ENCODE peak calls at places on chromosomes 7 and 10, in four cellular contexts. E, N, H and Y are unnamed samples.

GRCh38 chr7:151060416-151061234 is 1.2 kb downstream of the SLC4A2 start:
- DNase-seq in H (peak; percentile 64), N (peak; percentile 26), E (no peak), Y (no peak)

GRCh38 chr10:44473146-44473545 is 88.2 kb upstream of the CXCL12 start:
- DNase-seq in E (no peak), N (no peak), H (no peak), Y (no peak)

GRCh38 chr10:97059872-97060205 is 125.9 kb downstream of the SLIT1 start:
- DNase-seq in H (no peak), N (no peak), E (no peak), Y (no peak)

GRCh38 chr10:73768881-73769280 is 13.0 kb upstream of the CHCHD1 start:
- DNase-seq in N (peak; percentile 81), H (no peak), E (no peak), Y (peak; percentile 53)

GRCh38 chr10:27998178-27998953 is 513 bp downstream of the ODAD2 start:
- DNase-seq in N (no peak), E (peak; percentile 44), H (no peak), Y (no peak)

GRCh38 chr7:95396136-95397032 is at the start of gene PON3:
- DNase-seq in H (no peak), E (peak; percentile 38), N (no peak), Y (no peak)

GRCh38 chr7:101486056-101486763 is 123.5 kb downstream of the COL26A1 start:
- DNase-seq in H (no peak), N (no peak), E (no peak), Y (no peak)

GRCh38 chr10:35574924-35575352 is 30.2 kb upstream of the GJD4 start:
- DNase-seq in N (no peak), H (peak; percentile 80), E (no peak), Y (no peak)

GRCh38 chr10:90168244-90168643 is 466.9 kb downstream of the KIF20B start:
- DNase-seq in E (no peak), N (no peak), H (no peak), Y (no peak)

GRCh38 chr10:29386347-29386999 is 97.6 kb downstream of the LYZL1 start:
- DNase-seq in N (peak; percentile 35), E (peak; percentile 45), H (peak; percentile 44), Y (peak; percentile 54)

GRCh38 chr7:136071106-136071505 is 93.9 kb upstream of the MTPN start:
- DNase-seq in H (no peak), N (no peak), E (no peak), Y (no peak)

GRCh38 chr10:110802551-110803238 is 69.0 kb upstream of the PDCD4 start:
- DNase-seq in N (peak; percentile 60), H (peak; percentile 70), E (peak; percentile 34), Y (peak; percentile 79)

GRCh38 chr10:72690071-72690755 is 1.7 kb upstream of the MCU start:
- DNase-seq in E (no peak), H (no peak), N (no peak), Y (no peak)

GRCh38 chr7:63876707-63877322 is 121.8 kb upstream of the ZNF722 start:
- DNase-seq in E (no peak), H (no peak), N (no peak), Y (no peak)

GRCh38 chr10:58291538-58292174 is 22.7 kb downstream of the CISD1 start:
- DNase-seq in H (peak; percentile 82), N (peak; percentile 70), E (peak; percentile 57), Y (peak; percentile 64)

GRCh38 chr7:26181474-26182227 is 18.9 kb downstream of the HNRNPA2B1 start:
- DNase-seq in H (no peak), N (no peak), E (no peak), Y (no peak)

GRCh38 chr7:69962077-69962855 is 364.0 kb downstream of the AUTS2 start:
- DNase-seq in E (peak; percentile 14), H (peak; percentile 8), N (no peak), Y (no peak)

GRCh38 chr7:106736508-106737201 is 75.7 kb upstream of the CCDC71L start:
- DNase-seq in E (peak; percentile 92), H (peak; percentile 90), N (peak; percentile 57), Y (peak; percentile 83)

GRCh38 chr7:77833136-77833535 is 34.6 kb downstream of the PHTF2 start:
- DNase-seq in H (no peak), N (no peak), E (no peak), Y (no peak)

GRCh38 chr10:49076741-49077521 is 38.4 kb downstream of the VSTM4 start:
- DNase-seq in E (peak; percentile 79), H (no peak), N (peak; percentile 54), Y (peak; percentile 69)

GRCh38 chr10:42553064-42553407 is 85.3 kb downstream of the ZNF33B start:
- DNase-seq in E (no peak), N (no peak), H (no peak), Y (no peak)

DNA sequence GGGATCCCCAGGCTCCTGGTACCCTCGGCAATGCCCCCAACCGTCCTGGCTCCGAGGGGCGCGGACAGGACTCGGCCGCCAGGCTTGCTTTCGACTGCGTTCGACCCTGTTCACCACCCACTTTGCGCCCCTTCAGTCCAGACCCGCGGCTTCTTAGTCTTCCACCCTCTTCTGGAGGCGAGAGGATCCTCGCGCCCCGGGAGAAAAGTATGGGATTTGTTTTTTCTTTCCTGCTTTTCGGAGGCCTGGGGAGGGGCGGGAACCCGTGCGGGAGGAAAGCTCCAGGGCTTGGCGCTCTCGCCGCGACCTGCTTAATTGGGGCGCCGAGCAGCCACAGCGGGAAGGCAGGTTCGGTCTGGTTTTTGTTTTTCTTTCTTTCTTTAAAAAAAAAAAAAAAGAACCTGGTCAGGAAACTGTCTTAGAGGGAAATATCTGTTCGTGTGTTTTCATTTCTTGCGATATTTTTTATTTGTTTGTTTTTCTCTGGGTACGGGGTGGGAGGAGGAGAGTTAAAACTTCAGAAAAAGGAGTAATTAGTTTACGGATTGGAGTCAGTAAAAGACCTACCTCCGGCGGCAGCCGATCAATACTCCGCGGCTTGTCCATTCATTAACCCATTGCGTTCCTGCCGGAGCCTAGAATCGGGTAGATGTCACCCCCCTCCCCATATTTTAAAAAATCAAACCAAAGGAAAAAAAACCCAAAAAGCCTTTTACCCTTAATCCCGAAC is 1.6 kb downstream of the EMX2 start:
- DNase-seq in E (no peak), H (no peak), N (no peak), Y (no peak)
- H3K4me3 ChIP-seq in E (no peak overlapping the region), H (peak overlapping the region; percentile 55), N (no peak overlapping the region), Y (no peak overlapping the region)

GRCh38 chr10:17229967-17230682 is 2.1 kb downstream of the VIM start:
- DNase-seq in N (peak; percentile 92), H (peak; percentile 80), E (peak; percentile 93), Y (peak; percentile 93)
- TF ChIP-seq CTCF in N (no peak), H (no peak), E (no peak), Y (no peak)

DNA sequence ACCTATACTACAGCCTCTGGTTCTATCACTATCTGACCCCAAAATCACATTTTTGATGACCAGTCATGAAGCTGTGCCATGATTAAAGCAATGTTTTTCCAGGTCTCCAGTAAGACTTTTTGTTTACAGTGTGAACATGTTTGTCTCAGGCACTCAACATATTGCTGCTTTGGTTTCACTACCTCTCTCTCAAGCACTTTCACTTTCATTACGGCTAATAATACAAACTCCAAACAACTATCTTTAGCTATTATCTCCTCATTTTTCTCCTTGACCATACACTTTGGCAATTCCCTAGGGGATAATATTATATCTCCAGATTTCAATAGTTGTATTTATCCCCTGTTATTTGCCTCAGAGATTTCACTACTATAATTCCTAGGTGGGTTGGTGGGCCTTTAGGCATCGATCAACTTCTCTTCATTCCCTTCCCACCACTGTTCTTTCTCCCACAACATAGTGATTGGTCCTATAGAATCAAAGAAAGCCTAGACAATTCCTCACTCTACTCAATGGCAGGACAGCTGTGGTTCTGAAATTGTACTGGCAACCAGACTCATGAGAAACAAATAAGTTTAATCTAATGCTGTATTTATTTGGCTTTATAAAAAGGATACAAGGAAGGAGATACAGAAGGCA is 261.4 kb upstream of the ZWINT start:
- DNase-seq in N (peak; percentile 65), H (peak; percentile 1), E (peak; percentile 47), Y (peak; percentile 54)
- H3K4me3 ChIP-seq in N (peak overlapping the region; percentile 46), H (peak overlapping the region; percentile 17), E (no peak overlapping the region), Y (peak overlapping the region; percentile 15)

GRCh38 chr7:143296686-143297085 is 8.5 kb downstream of the CASP2 start:
- DNase-seq in N (no peak), H (no peak), E (no peak), Y (no peak)

GRCh38 chr7:143303733-143304132 is 12.2 kb upstream of the CLCN1 start:
- DNase-seq in N (no peak), E (no peak), H (no peak), Y (no peak)

GRCh38 chr7:143300959-143301617 is 12.9 kb downstream of the CASP2 start:
- DNase-seq in H (no peak), N (no peak), E (no peak), Y (no peak)

GRCh38 chr7:143299346-143299745 is 11.2 kb downstream of the CASP2 start:
- DNase-seq in E (no peak), N (no peak), H (no peak), Y (no peak)

GRCh38 chr7:143299840-143300239 is 11.7 kb downstream of the CASP2 start:
- DNase-seq in N (peak; percentile 55), E (peak; percentile 40), H (no peak), Y (peak; percentile 28)
- TF ChIP-seq CTCF in N (peak; percentile 87), E (peak; percentile 64), H (peak; percentile 62), Y (peak; percentile 48)

GRCh38 chr10:3829193-3830050 is 44.4 kb upstream of the KLF6 start:
- DNase-seq in N (no peak), E (no peak), H (no peak), Y (no peak)
- H3K4me3 ChIP-seq in N (peak overlapping the region; percentile 36), E (no peak overlapping the region), H (peak overlapping the region; percentile 48), Y (peak overlapping the region; percentile 31)